ENCODE peak calls at places on chromosomes 11 and 22, in five cellular contexts. Q is nephron progenitor cell; C is heart left ventricle; I is mucosa of descending colon; M is activated CD4-positive, CD25-positive, alpha-beta regulatory T cell treated with anti-CD3 and anti-CD28 coated beads, Interleukin-2, amount 50 U/mL, for 16 hours. L is an unnamed sample.

GRCh38 chr22:48090332-48090672 is 1327.9 kb downstream of the TBC1D22A start:
- DNase-seq in C (no peak), I (no peak), M (no peak), Q (no peak), L (no peak)

GRCh38 chr11:66720223-66720898 is 8.7 kb downstream of the SPTBN2 start:
- DNase-seq in I (peak; percentile 63), Q (peak; percentile 78), M (no peak), C (no peak), L (peak; percentile 65)

GRCh38 chr11:112651345-112651744 is 309.9 kb upstream of the NCAM1 start:
- DNase-seq in Q (no peak), M (no peak), C (no peak), I (no peak), L (no peak)

GRCh38 chr11:441418-442274 is at the start of gene ANO9:
- DNase-seq in M (peak; percentile 17), Q (peak; percentile 59), C (no peak), I (peak; percentile 91), L (no peak)

GRCh38 chr11:10654211-10655150 is 39.1 kb downstream of the IRAG1 start:
- DNase-seq in M (peak; percentile 16), C (no peak), I (no peak), Q (no peak), L (peak; percentile 62)

GRCh38 chr11:40602866-40603578 is 856.4 kb downstream of the LRRC4C start:
- DNase-seq in C (no peak), Q (no peak), M (no peak), I (no peak), L (peak; percentile 75)

GRCh38 chr11:119285431-119285830 is 31.5 kb downstream of the MCAM start:
- DNase-seq in Q (no peak), M (no peak), C (no peak), I (no peak), L (no peak)

GRCh38 chr11:5808500-5809121 is at the start of gene OR52N2:
- DNase-seq in Q (peak; percentile 80), I (peak; percentile 62), C (no peak), M (peak; percentile 42), L (peak; percentile 72)

GRCh38 chr22:27476729-27477128 is 324.8 kb downstream of the MN1 start:
- DNase-seq in M (no peak), Q (peak; percentile 53), I (no peak), C (no peak), L (peak; percentile 95)

GRCh38 chr22:38317995-38318715 is 922 bp upstream of the CSNK1E start:
- DNase-seq in Q (no peak), I (peak; percentile 82), M (no peak), C (peak; percentile 82), L (peak; percentile 100)

GRCh38 chr11:125494987-125495725 is 909 bp downstream of the FEZ1 start:
- DNase-seq in Q (peak; percentile 68), C (peak; percentile 72), I (peak; percentile 29), M (no peak), L (peak; percentile 51)

GRCh38 chr11:69475866-69476714 is 5.4 kb upstream of the LINC01488 start:
- DNase-seq in I (peak; percentile 29), M (no peak), Q (no peak), C (peak; percentile 36), L (no peak)

GRCh38 chr22:49427941-49428340 is 399.7 kb downstream of the BRD1 start:
- DNase-seq in Q (no peak), M (no peak), I (no peak), C (no peak), L (no peak)

GRCh38 chr11:70205766-70206165 is 2.7 kb downstream of the FADD start:
- DNase-seq in I (no peak), M (no peak), Q (no peak), C (no peak), L (no peak)

GRCh38 chr11:57399221-57399620 is 8.8 kb upstream of the PRG2 start:
- DNase-seq in I (no peak), M (no peak), Q (no peak), C (no peak), L (peak; percentile 69)

GRCh38 chr22:48959496-48959895 is 868.2 kb downstream of the BRD1 start:
- DNase-seq in Q (no peak), I (no peak), M (no peak), C (no peak), L (no peak)

GRCh38 chr11:78094250-78094649 is 14.6 kb upstream of the NDUFC2 start:
- DNase-seq in C (no peak), M (no peak), I (no peak), Q (no peak), L (no peak)

GRCh38 chr22:20494978-20495860 is at the start of gene KLHL22:
- DNase-seq in C (peak; percentile 76), M (no peak), Q (peak; percentile 43), I (peak; percentile 67), L (peak; percentile 57)

GRCh38 chr11:43922974-43923326 is 19.5 kb upstream of the C11orf96 start:
- DNase-seq in Q (no peak), C (no peak), I (no peak), M (no peak), L (no peak)

GRCh38 chr22:39251762-39252460 is 7.1 kb upstream of the PDGFB start:
- DNase-seq in C (no peak), Q (no peak), M (no peak), I (no peak), L (peak; percentile 53)

GRCh38 chr11:35618497-35619029 is 303 bp downstream of the FJX1 start:
- DNase-seq in I (no peak), C (no peak), Q (no peak), M (no peak), L (peak; percentile 63)

GRCh38 chr22:43869799-43870198 is 7.5 kb upstream of the SULT4A1 start:
- DNase-seq in M (no peak), C (no peak), I (no peak), Q (no peak), L (no peak)

GRCh38 chr11:68855205-68855978 is 13.7 kb upstream of the CPT1A start:
- DNase-seq in Q (peak; percentile 52), I (peak; percentile 86), C (peak; percentile 92), M (no peak), L (peak; percentile 34)

GRCh38 chr11:58968251-58968711 is 29.0 kb downstream of the GLYATL1 start:
- DNase-seq in M (no peak), I (peak; percentile 41), Q (no peak), C (peak; percentile 48), L (no peak)

GRCh38 chr11:46263120-46263519 is 14.3 kb upstream of the CREB3L1 start:
- DNase-seq in M (no peak), Q (no peak), C (no peak), I (no peak), L (no peak)

GRCh38 chr22:28951969-28952521 is 68.7 kb downstream of the ZNRF3 start:
- DNase-seq in C (no peak), Q (no peak), I (no peak), M (no peak), L (no peak)

GRCh38 chr11:39365809-39366436 is 2093.5 kb downstream of the LRRC4C start:
- DNase-seq in C (no peak), Q (no peak), I (no peak), M (no peak), L (peak; percentile 62)

GRCh38 chr22:50621491-50621880 is 6.5 kb downstream of the ARSA start:
- DNase-seq in C (no peak), M (no peak), I (peak; percentile 53), Q (no peak), L (no peak)

GRCh38 chr11:22674470-22675426 is 8.3 kb downstream of the GAS2 start:
- DNase-seq in Q (no peak), M (no peak), I (no peak), C (no peak), L (no peak)

GRCh38 chr11:36092314-36093030 is 148.6 kb downstream of the LDLRAD3 start:
- DNase-seq in M (no peak), I (no peak), C (no peak), Q (no peak), L (peak; percentile 19)

GRCh38 chr22:19693581-19693980 is 20.7 kb upstream of the SEPTIN5 start:
- DNase-seq in M (no peak), C (no peak), Q (no peak), I (no peak), L (no peak)

GRCh38 chr11:115925568-115925904 is 421.3 kb upstream of the CADM1 start:
- DNase-seq in C (no peak), M (no peak), I (no peak), Q (no peak), L (no peak)